ENCODE peak calls at places on chromosomes 3 and 15, in nine cellular contexts. Z, E, I, H, O, M, R, F and Q are unnamed samples.

GRCh38 chr3:88058322-88058592 is 548 bp downstream of the CGGBP1 start:
- DNase-seq in Z (peak), M (no peak), E (no peak), R (no peak), F (no peak), O (no peak), H (no peak), I (no peak), Q (no peak)

GRCh38 chr15:50854594-50855490 is 53.6 kb upstream of the AP4E1 start:
- DNase-seq in Z (no peak), F (peak), E (peak), I (peak), M (no peak), O (no peak), H (no peak), R (no peak), Q (no peak)

GRCh38 chr3:118963711-118964110 is 70.9 kb downstream of the IGSF11 start:
- DNase-seq in R (no peak), H (no peak), I (no peak), Z (no peak), O (no peak), M (no peak), E (no peak), F (no peak), Q (no peak)

GRCh38 chr3:31250116-31250813 is 282.5 kb upstream of the STT3B start:
- DNase-seq in F (no peak), R (no peak), H (peak), Z (no peak), O (no peak), M (no peak), I (no peak), E (peak), Q (no peak)

GRCh38 chr3:29335921-29336320 is 55.0 kb downstream of the RBMS3 start:
- DNase-seq in M (no peak), O (no peak), I (no peak), R (no peak), H (peak), Z (no peak), F (no peak), E (peak), Q (no peak)

GRCh38 chr15:83200589-83200988 is 7.0 kb downstream of the HDGFL3 start:
- DNase-seq in Z (no peak), I (no peak), O (no peak), M (no peak), R (no peak), F (no peak), H (no peak), E (no peak), Q (no peak)

GRCh38 chr3:46299608-46300460 is 54.1 kb upstream of the CCR2 start:
- DNase-seq in H (no peak), M (no peak), Z (no peak), I (no peak), E (no peak), F (peak), R (no peak), O (no peak), Q (no peak)

GRCh38 chr3:12558706-12559105 is 1.8 kb downstream of the MKRN2 start:
- DNase-seq in E (no peak), R (no peak), F (no peak), H (no peak), Z (no peak), O (no peak), I (no peak), M (no peak), Q (no peak)

GRCh38 chr3:56744016-56744415 is 57.7 kb downstream of the ARHGEF3 start:
- DNase-seq in E (no peak), I (no peak), F (no peak), H (no peak), Z (no peak), M (no peak), O (no peak), R (no peak), Q (no peak)

GRCh38 chr3:53890726-53891499 is 746 bp downstream of the SELENOK start:
- DNase-seq in Z (no peak), F (no peak), R (no peak), O (peak), H (peak), E (peak), M (peak), I (no peak), Q (no peak)

GRCh38 chr3:32217339-32217738 is 21.1 kb upstream of the CMTM8 start:
- DNase-seq in H (no peak), E (no peak), F (no peak), Z (no peak), R (no peak), M (no peak), I (no peak), O (no peak), Q (no peak)

GRCh38 chr15:31365655-31366127 is 39.1 kb downstream of the KLF13 start:
- DNase-seq in O (peak), I (peak), F (peak), Z (peak), E (peak), M (peak), H (peak), R (peak), Q (peak)

GRCh38 chr3:55013145-55013544 is 85.3 kb upstream of the LRTM1 start:
- DNase-seq in I (no peak), R (no peak), M (no peak), H (peak), O (no peak), E (no peak), Z (no peak), F (no peak), Q (no peak)
- TF ChIP-seq CTCF in I (no peak), R (peak), M (no peak), H (no peak), O (no peak), E (no peak), Z (no peak), F (no peak), Q (no peak)

DNA sequence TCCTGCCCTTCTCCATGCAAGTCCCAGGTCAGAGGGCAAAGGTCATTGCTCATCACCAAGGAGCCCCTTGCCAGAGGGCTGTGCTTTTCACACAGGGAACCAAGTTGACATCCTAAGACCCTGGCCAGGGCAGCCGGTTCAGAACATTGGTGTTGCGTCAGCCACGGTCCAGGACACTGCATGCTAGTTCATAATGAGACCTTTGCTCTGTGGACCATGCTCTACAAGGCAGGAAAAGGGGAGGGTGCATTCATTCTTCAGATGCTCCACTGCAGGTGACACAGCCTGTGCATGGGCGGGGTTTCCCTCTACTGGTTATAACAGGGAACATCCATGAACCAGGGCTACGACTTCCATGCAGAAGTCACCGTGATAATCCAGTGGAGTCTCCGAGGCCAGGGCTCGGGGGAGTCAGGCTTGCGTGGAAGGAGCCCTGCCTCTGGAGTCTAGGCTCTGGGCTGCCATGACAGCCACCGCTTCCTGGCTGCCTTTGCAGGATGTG is 81.6 kb downstream of the OCA2 start:
- DNase-seq in R (no peak), F (no peak), Z (peak), I (no peak), M (no peak), E (peak), H (no peak), O (no peak), Q (no peak)
- TF ChIP-seq CTCF in R (peak), F (no peak), Z (no peak), I (no peak), M (no peak), E (no peak), H (no peak), O (no peak), Q (no peak)

DNA sequence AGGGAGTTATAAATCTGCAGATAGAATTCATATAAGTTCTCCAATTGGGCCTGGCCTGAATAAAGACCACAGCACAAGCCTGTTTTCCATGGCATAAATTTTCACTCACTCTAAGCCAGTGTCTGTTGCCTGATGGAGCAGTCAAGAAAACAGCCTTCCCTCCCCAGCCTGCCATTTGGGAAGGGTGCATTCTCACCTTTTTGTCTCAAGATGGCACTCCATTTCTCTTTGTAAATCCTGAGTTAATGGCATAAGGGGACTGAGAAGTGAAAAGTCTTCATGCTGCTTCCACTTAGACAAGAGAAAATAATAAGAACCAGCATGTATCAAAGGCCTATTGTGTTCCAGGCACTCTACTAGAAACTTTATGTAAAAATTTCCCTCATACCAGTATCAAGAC is 115.6 kb upstream of the MANF start:
- DNase-seq in F (no peak), M (no peak), E (peak), I (no peak), O (no peak), H (peak), R (no peak), Z (no peak), Q (no peak)
- TF ChIP-seq CTCF in F (no peak), M (no peak), E (peak), I (peak), O (peak), H (peak), R (no peak), Z (no peak), Q (no peak)

DNA sequence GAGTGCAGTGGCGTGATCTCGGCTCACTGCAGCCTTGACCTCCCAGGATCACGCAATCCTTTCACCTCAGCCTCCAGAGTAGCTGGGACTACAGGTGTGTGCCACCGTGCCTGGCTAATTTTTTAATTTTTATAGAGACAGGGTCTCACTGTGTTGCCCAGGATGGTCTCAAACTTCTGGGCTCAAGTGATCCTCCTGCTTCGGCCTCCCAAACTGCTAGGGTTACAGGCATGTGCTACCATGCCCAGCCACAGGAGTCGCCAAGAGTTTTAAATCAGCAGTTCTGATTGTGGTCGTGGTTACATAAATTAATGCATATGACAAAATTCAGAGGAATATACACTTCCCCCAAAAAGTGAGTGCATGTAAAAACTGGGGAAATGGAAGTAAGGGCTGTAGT is 33.0 kb downstream of the MEGF11 start:
- DNase-seq in I (no peak), M (no peak), F (no peak), R (no peak), H (no peak), E (no peak), O (no peak), Z (no peak), Q (no peak)
- TF ChIP-seq CTCF in I (peak), M (no peak), F (no peak), R (no peak), H (no peak), E (no peak), O (no peak), Z (no peak), Q (peak)

GRCh38 chr3:175956964-175957363 is 1097.8 kb downstream of the NAALADL2 start:
- DNase-seq in M (no peak), O (no peak), R (no peak), E (peak), Z (no peak), F (no peak), I (no peak), H (no peak), Q (no peak)
- TF ChIP-seq CTCF in M (no peak), O (no peak), R (peak), E (peak), Z (no peak), F (no peak), I (no peak), H (no peak), Q (no peak)